ENCODE peak calls at places on chromosomes 1 and 21, in nine cellular contexts. G, H, E, Q, V, Y, L, C and X are unnamed samples.

GRCh38 chr1:54810144-54810942 is 9.2 kb upstream of the TTC22 start:
- DNase-seq in V (peak; percentile 88), Q (peak; percentile 65), E (peak; percentile 84), L (peak; percentile 65), G (peak; percentile 45), H (peak; percentile 76), C (no peak), Y (peak; percentile 60), X (peak; percentile 59)

GRCh38 chr1:4422496-4423289 is 231.7 kb upstream of the AJAP1 start:
- DNase-seq in H (no peak), V (peak; percentile 60), C (no peak), E (no peak), Q (no peak), Y (no peak), G (no peak), L (no peak), X (no peak)

GRCh38 chr21:34535886-34536285 is 23.9 kb upstream of the KCNE1 start:
- DNase-seq in H (no peak), C (no peak), V (no peak), Y (no peak), Q (no peak), E (no peak), G (no peak), L (no peak), X (no peak)

GRCh38 chr1:31675161-31675560 is 28.7 kb downstream of the COL16A1 start:
- DNase-seq in Y (no peak), C (no peak), V (no peak), G (no peak), L (no peak), Q (no peak), E (no peak), H (no peak), X (no peak)

GRCh38 chr1:94416901-94417701 is 1.1 kb upstream of the ABCD3 start:
- DNase-seq in H (no peak), G (peak; percentile 82), V (peak; percentile 81), Y (no peak), L (peak; percentile 83), C (no peak), E (no peak), Q (no peak), X (no peak)

GRCh38 chr1:117633936-117634335 is 28.1 kb downstream of the TENT5C start:
- DNase-seq in V (peak; percentile 21), G (no peak), L (no peak), Q (no peak), E (peak; percentile 28), C (no peak), H (no peak), Y (no peak), X (no peak)

GRCh38 chr1:112457241-112457640 is 51.5 kb upstream of the WNT2B start:
- DNase-seq in V (no peak), L (no peak), Q (no peak), H (no peak), E (no peak), C (no peak), G (peak; percentile 82), Y (no peak), X (no peak)

GRCh38 chr21:20026517-20026916 is 971.7 kb upstream of the NCAM2 start:
- DNase-seq in Y (no peak), Q (no peak), G (no peak), V (no peak), H (no peak), E (no peak), C (no peak), L (no peak), X (no peak)

GRCh38 chr1:32336963-32337675 is 1.1 kb upstream of the MARCKSL1 start:
- DNase-seq in G (peak; percentile 47), C (peak; percentile 60), Y (no peak), Q (peak; percentile 84), H (no peak), E (no peak), L (peak; percentile 65), V (no peak), X (no peak)

GRCh38 chr1:179926494-179927205 is 28.0 kb upstream of the CEP350 start:
- DNase-seq in C (no peak), Y (no peak), E (no peak), V (no peak), L (no peak), Q (no peak), G (peak; percentile 88), H (peak; percentile 62), X (no peak)

GRCh38 chr1:202571719-202572339 is 138.4 kb downstream of the SYT2 start:
- DNase-seq in G (peak; percentile 61), L (peak; percentile 28), Q (no peak), E (no peak), V (no peak), Y (no peak), H (no peak), C (no peak), X (no peak)

GRCh38 chr1:16042096-16042495 is 1.5 kb upstream of the CLCNKB start:
- DNase-seq in C (no peak), E (no peak), Y (no peak), L (no peak), V (no peak), H (no peak), Q (no peak), G (no peak), X (no peak)
- TF ChIP-seq CTCF in C (no peak), E (no peak), Y (no peak), L (no peak), V (no peak), H (no peak), Q (no peak), G (no peak), X (no peak)

GRCh38 chr1:53352576-53352975 is 24.7 kb upstream of the LRP8 start:
- DNase-seq in Q (no peak), L (no peak), C (no peak), G (no peak), V (no peak), Y (no peak), H (no peak), E (no peak), X (no peak)

GRCh38 chr1:53348491-53349368 is 20.9 kb upstream of the LRP8 start:
- DNase-seq in Q (no peak), H (no peak), L (no peak), G (no peak), E (peak; percentile 38), V (peak; percentile 28), Y (no peak), C (peak; percentile 71), X (no peak)

GRCh38 chr1:53350853-53351767 is 23.2 kb upstream of the LRP8 start:
- DNase-seq in L (no peak), Y (no peak), H (no peak), C (peak; percentile 29), G (no peak), Q (no peak), E (peak; percentile 33), V (peak; percentile 30), X (no peak)

GRCh38 chr1:53349369-53349705 is 21.5 kb upstream of the LRP8 start:
- DNase-seq in V (no peak), G (no peak), L (no peak), Q (no peak), Y (no peak), E (peak; percentile 26), C (peak; percentile 24), H (no peak), X (no peak)

DNA sequence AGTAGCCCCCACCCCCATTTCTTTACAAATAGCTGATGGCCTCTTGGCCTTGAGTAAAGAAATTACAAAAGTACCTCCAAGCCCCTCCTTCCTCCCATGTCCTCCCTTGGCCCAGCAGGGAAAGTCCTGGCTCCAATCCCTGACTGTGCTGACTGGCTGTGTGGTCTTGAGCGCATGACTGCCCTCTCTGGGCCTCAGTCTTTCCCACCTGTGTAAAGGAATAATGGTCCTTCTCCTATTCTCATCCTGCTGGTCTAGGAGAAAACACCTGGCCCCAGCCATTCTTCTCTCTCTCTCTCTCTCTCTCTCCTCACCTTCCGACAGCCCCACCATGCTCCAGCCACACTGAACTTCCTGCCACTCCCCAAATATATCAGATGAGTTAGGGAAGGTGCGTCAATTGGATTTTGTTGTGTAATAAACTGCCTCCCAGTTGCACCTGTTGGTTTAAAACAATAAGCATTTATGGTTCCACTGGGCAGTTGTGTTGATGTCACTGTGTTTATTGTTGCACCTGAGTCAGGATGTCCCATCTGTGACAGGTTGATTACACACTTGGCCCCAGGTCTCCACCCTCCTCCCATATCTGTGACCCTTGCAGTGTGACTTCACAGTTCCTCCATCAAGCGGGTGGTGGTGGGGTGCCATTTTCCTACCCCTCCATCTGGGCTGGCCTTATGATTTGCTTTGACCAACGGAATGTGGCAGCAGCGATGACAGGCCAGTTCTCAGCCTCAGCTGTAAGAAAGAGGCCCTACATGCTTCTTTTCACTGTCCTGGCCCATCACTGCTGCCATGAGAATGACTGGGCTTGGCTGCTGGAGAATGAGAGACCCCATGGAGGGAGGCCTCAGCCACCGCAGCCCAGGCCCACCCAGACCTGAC is 22.3 kb upstream of the LRP8 start:
- DNase-seq in G (no peak), L (no peak), H (no peak), C (peak; percentile 28), Y (no peak), V (peak; percentile 7), E (peak; percentile 30), Q (no peak), X (no peak)
- TF ChIP-seq CTCF in G (no peak), L (no peak), H (no peak), C (no peak), Y (no peak), V (no peak), E (no peak), Q (no peak), X (no peak)

DNA sequence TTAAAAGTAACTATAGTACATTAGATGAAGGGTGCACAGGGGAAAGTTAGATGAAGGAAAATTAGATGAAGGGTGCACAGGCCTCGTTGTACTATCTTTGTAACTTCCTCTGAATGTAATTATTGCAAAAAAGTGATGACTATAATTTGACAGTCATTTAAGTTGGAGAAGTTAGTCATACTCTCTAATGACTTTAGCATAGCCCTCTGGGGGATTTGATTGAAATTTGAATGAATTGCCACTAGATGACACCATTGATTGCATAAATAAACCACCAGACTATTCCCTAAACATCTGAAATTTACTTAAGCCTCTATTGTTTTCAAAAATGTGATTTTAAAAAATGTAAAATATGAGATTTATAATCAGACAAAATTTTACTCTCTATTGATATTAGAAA is 102.6 kb downstream of the TPR start:
- DNase-seq in L (no peak), Y (no peak), E (no peak), C (no peak), Q (no peak), V (no peak), G (peak; percentile 68), H (no peak), X (no peak)
- TF ChIP-seq CTCF in L (no peak), Y (peak; percentile 67), E (no peak), C (no peak), Q (no peak), V (no peak), G (peak; percentile 9), H (no peak), X (no peak)

GRCh38 chr1:229204863-229205777 is 65.8 kb upstream of the RAB4A start:
- DNase-seq in C (no peak), H (no peak), V (no peak), Q (no peak), Y (no peak), G (peak; percentile 96), E (no peak), L (no peak), X (no peak)
- TF ChIP-seq CTCF in C (no peak), H (no peak), V (no peak), Q (no peak), Y (no peak), G (no peak), E (no peak), L (no peak), X (no peak)

DNA sequence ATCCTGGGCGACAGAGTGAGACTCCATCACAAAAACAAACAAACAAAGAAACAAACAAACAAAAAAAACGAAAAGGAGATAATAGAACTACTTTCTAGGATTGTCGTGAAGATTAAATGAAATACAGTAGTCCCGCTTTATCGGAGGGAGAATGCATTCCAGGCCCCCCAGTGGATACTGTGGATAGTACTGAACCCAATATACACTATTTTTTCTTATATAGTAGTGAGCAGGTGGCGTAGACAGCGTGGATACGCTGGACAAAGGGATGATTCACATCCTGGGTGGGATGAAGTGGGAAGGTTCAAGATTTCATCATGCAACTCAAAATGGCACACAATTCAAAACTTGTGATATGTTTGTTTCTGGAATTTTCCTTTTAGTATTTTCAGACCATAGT is 8.0 kb downstream of the SLC35F3 start:
- DNase-seq in C (no peak), E (no peak), Q (no peak), Y (no peak), V (no peak), L (no peak), G (no peak), H (no peak), X (no peak)
- TF ChIP-seq CTCF in C (no peak), E (no peak), Q (no peak), Y (no peak), V (no peak), L (no peak), G (no peak), H (no peak), X (no peak)